ENCODE peak calls at places on chromosome 13, in seven cellular contexts. U is K562, L is HepG2, G is HCT116, W is GM12878, Y is H1, D is SK-N-SH. K is an unnamed sample.

GRCh38 chr13:66402071-66402470 is 828.1 kb downstream of the PCDH9 start:
- DNase-seq in U (no peak), L (no peak), G (no peak), W (no peak), Y (no peak), D (no peak), K (no peak)

GRCh38 chr13:24282256-24282655 is 27.1 kb upstream of the C1QTNF9 start:
- DNase-seq in U (no peak), L (no peak), G (no peak), W (no peak), Y (no peak), D (peak), K (no peak)

GRCh38 chr13:101297794-101298193 is 118.5 kb downstream of the NALCN start:
- DNase-seq in U (no peak), L (no peak), G (no peak), W (no peak), Y (no peak), D (no peak), K (no peak)

GRCh38 chr13:46553521-46553885 is 533 bp downstream of the LRCH1 start:
- DNase-seq in U (no peak), L (no peak), G (no peak), W (no peak), Y (no peak), D (peak), K (no peak)

GRCh38 chr13:48223016-48223385 is 10.0 kb upstream of the ITM2B start:
- DNase-seq in U (no peak), L (no peak), G (no peak), W (no peak), Y (no peak), D (no peak), K (no peak)

GRCh38 chr13:32086791-32087441 is 55.3 kb downstream of the FRY start:
- DNase-seq in U (no peak), L (no peak), G (no peak), W (no peak), Y (no peak), D (no peak), K (no peak)

GRCh38 chr13:105918842-105919741 is 616.4 kb downstream of the EFNB2 start:
- DNase-seq in U (peak), L (peak), G (peak), W (no peak), Y (no peak), D (peak), K (no peak)

GRCh38 chr13:75196112-75196855 is 285.7 kb downstream of the TBC1D4 start:
- DNase-seq in U (no peak), L (no peak), G (no peak), W (no peak), Y (no peak), D (no peak), K (no peak)

GRCh38 chr13:30690282-30691188 is 44.8 kb upstream of the ALOX5AP start:
- DNase-seq in U (peak), L (no peak), G (no peak), W (no peak), Y (no peak), D (no peak), K (no peak)

GRCh38 chr13:78393286-78393685 is 210.1 kb downstream of the POU4F1 start:
- DNase-seq in U (no peak), L (no peak), G (no peak), W (no peak), Y (no peak), D (no peak), K (no peak)

GRCh38 chr13:28489536-28489935 is 5.4 kb downstream of the FLT1 start:
- DNase-seq in U (no peak), L (no peak), G (no peak), W (no peak), Y (no peak), D (no peak), K (no peak)

GRCh38 chr13:37201081-37201480 is 95.6 kb upstream of the CSNK1A1L start:
- DNase-seq in U (no peak), L (no peak), G (no peak), W (no peak), Y (no peak), D (no peak), K (no peak)

GRCh38 chr13:25468330-25469178 is 96.8 kb downstream of the ATP8A2 start:
- DNase-seq in U (peak), L (no peak), G (no peak), W (no peak), Y (no peak), D (peak), K (no peak)

GRCh38 chr13:24737042-24737441 is 26.9 kb upstream of the RNF17 start:
- DNase-seq in U (peak), L (no peak), G (no peak), W (no peak), Y (no peak), D (no peak), K (no peak)

GRCh38 chr13:80157261-80157942 is 183.5 kb downstream of the SPRY2 start:
- DNase-seq in U (no peak), L (no peak), G (no peak), W (no peak), Y (no peak), D (no peak), K (no peak)

GRCh38 chr13:23658929-23659541 is 88.8 kb downstream of the TNFRSF19 start:
- DNase-seq in U (no peak), L (no peak), G (no peak), W (no peak), Y (no peak), D (no peak), K (no peak)

GRCh38 chr13:21229241-21230024 is 53.0 kb downstream of the MRPL57 start:
- DNase-seq in U (no peak), L (no peak), G (no peak), W (no peak), Y (no peak), D (no peak), K (no peak)

GRCh38 chr13:97028441-97029299 is 34.4 kb upstream of the OXGR1 start:
- DNase-seq in U (peak), L (peak), G (peak), W (no peak), Y (no peak), D (peak), K (no peak)

GRCh38 chr13:83819156-83819555 is 63.1 kb downstream of the SLITRK1 start:
- DNase-seq in U (no peak), L (no peak), G (no peak), W (no peak), Y (no peak), D (no peak), K (no peak)

GRCh38 chr13:25911020-25911419 is 140.8 kb downstream of the SHISA2 start:
- DNase-seq in U (no peak), L (no peak), G (no peak), W (no peak), Y (peak), D (no peak), K (no peak)

GRCh38 chr13:51844862-51845573 is at the start of gene TMEM272:
- DNase-seq in U (peak), L (peak), G (peak), W (no peak), Y (no peak), D (peak), K (peak)

GRCh38 chr13:76764429-76764828 is 121.8 kb downstream of the KCTD12 start:
- DNase-seq in U (no peak), L (no peak), G (no peak), W (no peak), Y (no peak), D (no peak), K (no peak)

GRCh38 chr13:106472621-106473020 is 62.8 kb downstream of the EFNB2 start:
- DNase-seq in U (no peak), L (no peak), G (no peak), W (no peak), Y (no peak), D (no peak), K (no peak)

GRCh38 chr13:109785141-109785891 is 1.1 kb downstream of the IRS2 start:
- DNase-seq in U (no peak), L (no peak), G (no peak), W (no peak), Y (no peak), D (peak), K (no peak)

GRCh38 chr13:97391201-97391600 is 42.8 kb upstream of the RAP2A start:
- DNase-seq in U (no peak), L (no peak), G (no peak), W (no peak), Y (no peak), D (no peak), K (no peak)

GRCh38 chr13:57740719-57741118 is 109.2 kb downstream of the PCDH17 start:
- DNase-seq in U (no peak), L (no peak), G (no peak), W (no peak), Y (no peak), D (peak), K (no peak)

GRCh38 chr13:55990631-55991030 is 1150.1 kb upstream of the PRR20A start:
- DNase-seq in U (no peak), L (no peak), G (no peak), W (no peak), Y (no peak), D (no peak), K (no peak)

GRCh38 chr13:46553886-46554855 is 1.2 kb downstream of the LRCH1 start:
- DNase-seq in U (peak), L (peak), G (peak), W (no peak), Y (no peak), D (peak), K (peak)

GRCh38 chr13:35139591-35139990 is 197.5 kb downstream of the NBEA start:
- DNase-seq in U (no peak), L (no peak), G (no peak), W (no peak), Y (no peak), D (no peak), K (no peak)

GRCh38 chr13:75263741-75264407 is 218.1 kb downstream of the TBC1D4 start:
- DNase-seq in U (no peak), L (no peak), G (no peak), W (no peak), Y (no peak), D (no peak), K (no peak)

GRCh38 chr13:110942248-110942981 is 27.5 kb upstream of the ANKRD10 start:
- DNase-seq in U (no peak), L (no peak), G (no peak), W (peak), Y (no peak), D (no peak), K (no peak)
- TF ChIP-seq JUND in U (no peak), L (no peak), G (no peak), W (no peak), Y (no peak), D (no peak), K (no peak)

GRCh38 chr13:113975416-113975815 is 1.5 kb upstream of the C13orf46 start:
- DNase-seq in U (no peak), L (no peak), G (no peak), W (no peak), Y (no peak), D (no peak), K (no peak)
- TF ChIP-seq JUND in U (no peak), L (no peak), G (no peak), W (no peak), Y (no peak), D (no peak), K (no peak)

GRCh38 chr13:99756281-99756680 is 215.3 kb downstream of the ZIC5 start:
- DNase-seq in U (no peak), L (peak), G (no peak), W (no peak), Y (no peak), D (no peak), K (no peak)

GRCh38 chr13:99759163-99759552 is 212.4 kb downstream of the ZIC5 start:
- DNase-seq in U (no peak), L (no peak), G (no peak), W (no peak), Y (no peak), D (no peak), K (no peak)

GRCh38 chr13:99760456-99760855 is 211.1 kb downstream of the ZIC5 start:
- DNase-seq in U (no peak), L (no peak), G (no peak), W (no peak), Y (no peak), D (no peak), K (no peak)

GRCh38 chr13:99757756-99758464 is 213.7 kb downstream of the ZIC5 start:
- DNase-seq in U (no peak), L (no peak), G (no peak), W (no peak), Y (no peak), D (no peak), K (no peak)

DNA sequence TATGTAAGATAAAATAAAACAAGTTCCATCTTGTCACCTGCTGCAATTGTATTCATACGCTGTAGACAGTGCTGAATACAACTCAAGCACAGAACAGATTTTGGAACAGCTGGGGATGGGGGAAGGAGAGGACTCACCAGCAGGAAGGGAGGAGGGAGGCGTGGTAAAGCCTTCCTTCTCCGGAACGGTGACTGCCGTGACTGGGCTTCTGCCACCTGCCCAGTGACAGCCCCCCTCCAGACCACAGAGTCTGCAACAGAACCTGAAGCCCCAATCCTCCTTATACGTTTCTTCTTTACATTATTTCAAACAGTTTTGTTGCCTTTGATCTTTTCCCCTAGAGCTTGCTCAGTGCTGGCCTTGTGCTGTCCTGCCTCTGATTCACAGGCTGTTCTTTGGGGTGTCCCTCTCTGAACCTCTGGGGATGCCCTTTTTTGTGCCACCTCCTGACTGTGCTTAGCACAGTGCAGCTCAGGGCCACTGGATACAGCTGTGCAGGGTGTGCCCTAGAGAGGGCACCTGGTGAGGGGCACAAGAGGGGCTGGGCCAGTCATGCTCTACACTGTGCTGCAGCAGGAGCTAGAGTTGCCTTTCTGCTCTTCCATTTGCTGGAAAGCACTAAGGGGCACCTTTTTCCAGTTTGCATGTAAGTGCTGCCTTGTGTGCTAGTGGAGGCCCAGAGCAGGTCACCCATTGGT is 213.0 kb downstream of the ZIC5 start:
- DNase-seq in U (no peak), L (no peak), G (no peak), W (no peak), Y (no peak), D (no peak), K (no peak)
- TF ChIP-seq JUND in U (no peak), L (no peak), G (no peak), W (no peak), Y (no peak), D (no peak), K (no peak)

GRCh38 chr13:95168191-95168590 is 133.1 kb downstream of the ABCC4 start:
- DNase-seq in U (no peak), L (no peak), G (no peak), W (no peak), Y (no peak), D (no peak), K (no peak)
- TF ChIP-seq JUND in U (no peak), L (no peak), G (no peak), W (no peak), Y (no peak), D (no peak), K (no peak)

GRCh38 chr13:68439821-68440220 is 1209.7 kb upstream of the PCDH9 start:
- DNase-seq in U (no peak), L (no peak), G (no peak), W (no peak), Y (no peak), D (no peak), K (peak)
- TF ChIP-seq JUND in U (no peak), L (no peak), G (peak), W (no peak), Y (no peak), D (peak), K (no peak)

GRCh38 chr13:26919311-26919710 is 158.7 kb upstream of the GPR12 start:
- DNase-seq in U (no peak), L (no peak), G (no peak), W (no peak), Y (no peak), D (no peak), K (no peak)
- TF ChIP-seq JUND in U (no peak), L (no peak), G (no peak), W (no peak), Y (no peak), D (no peak), K (no peak)

GRCh38 chr13:112345826-112346172 is 30.4 kb upstream of the SPACA7 start:
- DNase-seq in U (no peak), L (no peak), G (no peak), W (no peak), Y (no peak), D (no peak), K (no peak)
- TF ChIP-seq JUND in U (no peak), L (no peak), G (no peak), W (no peak), Y (no peak), D (no peak), K (no peak)

GRCh38 chr13:29594310-29594709 is 1.2 kb downstream of the SLC7A1 start:
- DNase-seq in U (peak), L (peak), G (no peak), W (peak), Y (no peak), D (peak), K (peak)
- TF ChIP-seq JUND in U (no peak), L (no peak), G (no peak), W (no peak), Y (peak), D (peak), K (no peak)

GRCh38 chr13:95955719-95956118 is 97.5 kb downstream of the UGGT2 start:
- DNase-seq in U (no peak), L (no peak), G (no peak), W (no peak), Y (no peak), D (no peak), K (no peak)

GRCh38 chr13:95957331-95957730 is 95.9 kb downstream of the UGGT2 start:
- DNase-seq in U (peak), L (no peak), G (no peak), W (no peak), Y (no peak), D (no peak), K (no peak)

GRCh38 chr13:95955255-95955654 is 97.9 kb downstream of the UGGT2 start:
- DNase-seq in U (no peak), L (no peak), G (no peak), W (no peak), Y (no peak), D (no peak), K (no peak)

GRCh38 chr13:95956589-95957148 is 96.5 kb downstream of the UGGT2 start:
- DNase-seq in U (peak), L (no peak), G (no peak), W (peak), Y (no peak), D (no peak), K (no peak)

GRCh38 chr13:95954266-95954665 is 98.9 kb downstream of the UGGT2 start:
- DNase-seq in U (no peak), L (no peak), G (no peak), W (no peak), Y (peak), D (no peak), K (no peak)
- TF ChIP-seq JUND in U (no peak), L (no peak), G (no peak), W (no peak), Y (no peak), D (no peak), K (no peak)

DNA sequence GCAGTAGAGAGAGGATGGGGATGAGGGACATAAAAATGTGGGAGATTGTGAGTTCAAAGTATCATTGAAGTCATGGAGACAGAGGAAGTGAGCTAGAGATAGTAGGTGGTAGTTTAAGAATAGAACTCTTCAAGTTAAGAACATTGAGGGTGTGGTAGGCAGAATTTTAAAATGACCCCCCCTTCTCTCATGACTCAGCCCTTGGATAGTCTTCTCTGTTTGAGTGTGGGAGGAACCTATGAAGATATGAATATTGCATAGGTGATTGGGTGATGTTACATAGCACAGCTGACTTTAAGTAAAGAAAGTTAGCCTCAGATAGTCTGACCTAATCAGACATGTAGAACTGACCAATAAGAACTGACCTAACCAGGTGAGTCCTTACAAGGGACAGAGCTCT is 418.6 kb downstream of the FOXO1 start:
- DNase-seq in U (no peak), L (no peak), G (no peak), W (no peak), Y (no peak), D (no peak), K (no peak)
- TF ChIP-seq JUND in U (no peak), L (no peak), G (no peak), W (no peak), Y (no peak), D (no peak), K (no peak)

K was measured in T47D.